ENCODE peak calls at places on chromosome 1, in six cellular contexts. B is fibroblast of the aortic adventitia; R is HS-5; G is stimulated activated CD8-positive, alpha-beta memory T cell treated with anti-CD3 and anti-CD28 coated beads, Interleukin-15, amount 100 ng/mL, for 4 hours; P is NB4; E is heart right ventricle. N is an unnamed sample.

GRCh38 chr1:40299366-40300248 is 17.5 kb downstream of the COL9A2 start:
- DNase-seq in E (no peak), R (no peak), G (no peak), P (peak; percentile 78), B (peak; percentile 23), N (no peak)

GRCh38 chr1:179061360-179062282 is 20.2 kb upstream of the TOR3A start:
- DNase-seq in E (no peak), P (no peak), R (no peak), B (no peak), G (no peak), N (no peak)

GRCh38 chr1:7177021-7177420 is 391.8 kb downstream of the CAMTA1 start:
- DNase-seq in R (no peak), E (no peak), P (peak; percentile 12), B (no peak), G (no peak), N (no peak)

GRCh38 chr1:207156095-207156494 is 52.1 kb downstream of the C4BPA start:
- DNase-seq in R (no peak), G (no peak), P (peak; percentile 81), B (no peak), E (no peak), N (no peak)

GRCh38 chr1:37174876-37175275 is 140.6 kb upstream of the GRIK3 start:
- DNase-seq in G (no peak), R (no peak), P (no peak), B (no peak), E (no peak), N (no peak)

GRCh38 chr1:201020647-201021332 is 2.7 kb downstream of the KIF21B start:
- DNase-seq in R (no peak), P (peak; percentile 53), E (no peak), B (no peak), G (no peak), N (no peak)

GRCh38 chr1:25458550-25459298 is 28.0 kb downstream of the MACO1 start:
- DNase-seq in B (no peak), R (no peak), G (no peak), P (peak; percentile 10), E (no peak), N (no peak)

GRCh38 chr1:219326843-219327242 is 153.2 kb downstream of the LYPLAL1 start:
- DNase-seq in R (no peak), G (no peak), P (no peak), E (no peak), B (no peak), N (no peak)

GRCh38 chr1:175174273-175174672 is 18.3 kb downstream of the KIAA0040 start:
- DNase-seq in P (no peak), B (no peak), R (no peak), G (no peak), E (no peak), N (no peak)

GRCh38 chr1:86466109-86466844 is 2.5 kb upstream of the CLCA1 start:
- DNase-seq in B (no peak), R (no peak), P (no peak), E (no peak), G (no peak), N (no peak)

GRCh38 chr1:26190373-26190987 is at the start of gene CATSPER4:
- DNase-seq in E (no peak), R (no peak), B (no peak), P (peak; percentile 48), G (no peak), N (no peak)

GRCh38 chr1:2236695-2237677 is 8.9 kb downstream of the SKI start:
- DNase-seq in B (no peak), P (no peak), G (no peak), R (no peak), E (no peak), N (no peak)

GRCh38 chr1:228338521-228339051 is 68.0 kb downstream of the TRIM11 start:
- DNase-seq in G (no peak), P (no peak), B (no peak), R (no peak), E (peak; percentile 7), N (no peak)

GRCh38 chr1:41704189-41704588 is 214.5 kb downstream of the HIVEP3 start:
- DNase-seq in E (no peak), P (no peak), R (no peak), G (no peak), B (no peak), N (no peak)

GRCh38 chr1:155073377-155074272 is 5.0 kb upstream of the EFNA3 start:
- DNase-seq in G (no peak), E (no peak), R (no peak), B (no peak), P (no peak), N (no peak)

GRCh38 chr1:40384887-40385286 is 11.4 kb downstream of the SMAP2 start:
- DNase-seq in P (no peak), B (no peak), R (no peak), E (no peak), G (no peak), N (no peak)

GRCh38 chr1:85202092-85202863 is 1.5 kb upstream of the SYDE2 start:
- DNase-seq in E (no peak), G (no peak), R (no peak), P (no peak), B (no peak), N (no peak)

GRCh38 chr1:57132993-57133614 is 167.3 kb upstream of the C8B start:
- DNase-seq in B (peak; percentile 29), E (no peak), R (no peak), G (no peak), P (no peak), N (no peak)

GRCh38 chr1:23341829-23342697 is 2.0 kb downstream of the HNRNPR start:
- DNase-seq in G (no peak), B (peak; percentile 28), R (no peak), P (peak; percentile 31), E (no peak), N (no peak)

GRCh38 chr1:25825605-25826004 is 5.9 kb downstream of the MTFR1L start:
- DNase-seq in E (no peak), G (no peak), B (no peak), R (no peak), P (no peak), N (no peak)

GRCh38 chr1:162388083-162388594 is 6.6 kb downstream of the C1orf226 start:
- DNase-seq in E (no peak), G (no peak), B (no peak), P (no peak), R (no peak), N (no peak)

GRCh38 chr1:63691672-63692425 is 82.0 kb upstream of the ROR1 start:
- DNase-seq in E (no peak), P (peak; percentile 67), G (no peak), R (peak; percentile 57), B (peak; percentile 99), N (no peak)

GRCh38 chr1:58618303-58618702 is 41.3 kb upstream of the TACSTD2 start:
- DNase-seq in R (peak; percentile 84), E (no peak), B (peak; percentile 81), G (no peak), P (peak; percentile 50), N (peak; percentile 4)

GRCh38 chr1:56709269-56709880 is 64.3 kb downstream of the PRKAA2 start:
- DNase-seq in P (peak; percentile 45), E (no peak), R (no peak), B (peak; percentile 81), G (no peak), N (no peak)

N was measured in esophagus squamous epithelium.